ENCODE peak calls at places on chromosome 10, in eight cellular contexts. Z, J, Y, O, S, W, U and V are unnamed samples.

GRCh38 chr10:42990721-42991441 is 86.0 kb upstream of the RET start:
- DNase-seq in Z (no peak), J (no peak), Y (peak), O (no peak), S (no peak), W (no peak), U (no peak), V (no peak)

GRCh38 chr10:114172776-114173555 is 1.0 kb downstream of the CCDC186 start:
- DNase-seq in Z (peak), J (no peak), Y (no peak), O (no peak), S (no peak), W (no peak), U (no peak), V (no peak)

GRCh38 chr10:90018819-90019218 is 317.4 kb downstream of the KIF20B start:
- DNase-seq in Z (no peak), J (no peak), Y (no peak), O (no peak), S (no peak), W (no peak), U (no peak), V (no peak)

GRCh38 chr10:103448751-103449150 is 3.4 kb downstream of the CALHM2 start:
- DNase-seq in Z (peak), J (no peak), Y (peak), O (no peak), S (peak), W (no peak), U (no peak), V (peak)

GRCh38 chr10:2296179-2296578 is 558.9 kb upstream of the ADARB2 start:
- DNase-seq in Z (no peak), J (no peak), Y (no peak), O (no peak), S (no peak), W (no peak), U (no peak), V (no peak)

GRCh38 chr10:124211921-124212320 is 118.5 kb upstream of the CHST15 start:
- DNase-seq in Z (no peak), J (no peak), Y (no peak), O (no peak), S (no peak), W (no peak), U (no peak), V (peak)

GRCh38 chr10:62779487-62780248 is 24.9 kb upstream of the ADO start:
- DNase-seq in Z (peak), J (no peak), Y (no peak), O (peak), S (no peak), W (no peak), U (peak), V (peak)

GRCh38 chr10:17768957-17769356 is 17.0 kb downstream of the TMEM236 start:
- DNase-seq in Z (peak), J (no peak), Y (no peak), O (no peak), S (no peak), W (no peak), U (no peak), V (peak)

GRCh38 chr10:78231930-78232329 is 198.3 kb downstream of the RPS24 start:
- DNase-seq in Z (no peak), J (no peak), Y (peak), O (no peak), S (no peak), W (no peak), U (no peak), V (no peak)

GRCh38 chr10:21600804-21601512 is 66.9 kb downstream of the MLLT10 start:
- DNase-seq in Z (no peak), J (no peak), Y (no peak), O (no peak), S (no peak), W (no peak), U (no peak), V (no peak)

GRCh38 chr10:78524941-78525340 is 491.3 kb downstream of the RPS24 start:
- DNase-seq in Z (no peak), J (no peak), Y (no peak), O (no peak), S (no peak), W (no peak), U (no peak), V (no peak)

GRCh38 chr10:11437391-11438241 is 173.8 kb downstream of the USP6NL start:
- DNase-seq in Z (no peak), J (no peak), Y (peak), O (no peak), S (no peak), W (no peak), U (no peak), V (no peak)

GRCh38 chr10:48792121-48792520 is 107.4 kb downstream of the WDFY4 start:
- DNase-seq in Z (no peak), J (no peak), Y (no peak), O (no peak), S (no peak), W (no peak), U (no peak), V (no peak)